ENCODE peak calls at places on chromosomes 4 and X, in six cellular contexts. X is breast epithelium, P is heart right ventricle, K is kidney epithelial cell, B is astrocyte of the spinal cord, D is ascending aorta. Y is an unnamed sample.

GRCh38 chr4:85734446-85734845 is 259.5 kb downstream of the ARHGAP24 start:
- DNase-seq in X (no peak), P (no peak), K (no peak), B (no peak), D (no peak), Y (no peak)

GRCh38 chrX:44474410-44474809 is 68.2 kb downstream of the FUNDC1 start:
- DNase-seq in X (no peak), P (no peak), K (no peak), B (no peak), D (no peak), Y (no peak)

GRCh38 chr4:152870605-152871004 is 65.5 kb upstream of the FHDC1 start:
- DNase-seq in X (no peak), P (no peak), K (no peak), B (no peak), D (no peak), Y (no peak)

GRCh38 chrX:129654652-129655546 is at the start of gene APLN:
- DNase-seq in X (no peak), P (peak), K (no peak), B (peak), D (no peak), Y (no peak)

GRCh38 chr4:89136525-89136924 is 25.2 kb downstream of the TIGD2 start:
- DNase-seq in X (no peak), P (no peak), K (no peak), B (no peak), D (no peak), Y (no peak)

GRCh38 chr4:104166749-104167148 is 327.9 kb downstream of the CXXC4 start:
- DNase-seq in X (no peak), P (no peak), K (no peak), B (no peak), D (no peak), Y (no peak)

GRCh38 chr4:71828450-71828849 is 44.6 kb upstream of the GC start:
- DNase-seq in X (no peak), P (no peak), K (no peak), B (no peak), D (no peak), Y (no peak)

GRCh38 chrX:140509468-140510305 is 4.8 kb upstream of the SOX3 start:
- DNase-seq in X (no peak), P (no peak), K (no peak), B (no peak), D (no peak), Y (no peak)

GRCh38 chr4:105153749-105154148 is 7.1 kb downstream of the TET2 start:
- DNase-seq in X (no peak), P (no peak), K (no peak), B (no peak), D (no peak), Y (no peak)

GRCh38 chr4:185305979-185306442 is 89.7 kb downstream of the LRP2BP start:
- DNase-seq in X (no peak), P (no peak), K (peak), B (peak), D (no peak), Y (peak)

GRCh38 chr4:15479913-15480185 is 10.2 kb downstream of the CC2D2A start:
- DNase-seq in X (no peak), P (no peak), K (no peak), B (peak), D (no peak), Y (no peak)

GRCh38 chr4:186081202-186081807 is 12.3 kb downstream of the TLR3 start:
- DNase-seq in X (no peak), P (no peak), K (no peak), B (no peak), D (no peak), Y (no peak)

GRCh38 chr4:1501754-1502500 is 95.7 kb upstream of the NKX1-1 start:
- DNase-seq in X (no peak), P (no peak), K (no peak), B (no peak), D (no peak), Y (no peak)

GRCh38 chrX:134173541-134174272 is 63.3 kb upstream of the CCDC160 start:
- DNase-seq in X (no peak), P (no peak), K (no peak), B (no peak), D (no peak), Y (no peak)
- H3K4me3 ChIP-seq in X (peak), P (peak), K (no peak), B (no peak), D (peak), Y (no peak)

GRCh38 chr4:83353516-83353915 is 18.9 kb upstream of the HPSE start:
- DNase-seq in X (no peak), P (no peak), K (no peak), B (no peak), D (no peak), Y (no peak)

GRCh38 chr4:83361416-83362196 is 27.0 kb upstream of the HPSE start:
- DNase-seq in X (no peak), P (no peak), K (no peak), B (no peak), D (no peak), Y (no peak)

GRCh38 chr4:83358410-83358809 is 23.8 kb upstream of the HPSE start:
- DNase-seq in X (no peak), P (no peak), K (peak), B (peak), D (no peak), Y (peak)

GRCh38 chr4:83360018-83360417 is 25.4 kb upstream of the HPSE start:
- DNase-seq in X (no peak), P (no peak), K (no peak), B (no peak), D (no peak), Y (no peak)

DNA sequence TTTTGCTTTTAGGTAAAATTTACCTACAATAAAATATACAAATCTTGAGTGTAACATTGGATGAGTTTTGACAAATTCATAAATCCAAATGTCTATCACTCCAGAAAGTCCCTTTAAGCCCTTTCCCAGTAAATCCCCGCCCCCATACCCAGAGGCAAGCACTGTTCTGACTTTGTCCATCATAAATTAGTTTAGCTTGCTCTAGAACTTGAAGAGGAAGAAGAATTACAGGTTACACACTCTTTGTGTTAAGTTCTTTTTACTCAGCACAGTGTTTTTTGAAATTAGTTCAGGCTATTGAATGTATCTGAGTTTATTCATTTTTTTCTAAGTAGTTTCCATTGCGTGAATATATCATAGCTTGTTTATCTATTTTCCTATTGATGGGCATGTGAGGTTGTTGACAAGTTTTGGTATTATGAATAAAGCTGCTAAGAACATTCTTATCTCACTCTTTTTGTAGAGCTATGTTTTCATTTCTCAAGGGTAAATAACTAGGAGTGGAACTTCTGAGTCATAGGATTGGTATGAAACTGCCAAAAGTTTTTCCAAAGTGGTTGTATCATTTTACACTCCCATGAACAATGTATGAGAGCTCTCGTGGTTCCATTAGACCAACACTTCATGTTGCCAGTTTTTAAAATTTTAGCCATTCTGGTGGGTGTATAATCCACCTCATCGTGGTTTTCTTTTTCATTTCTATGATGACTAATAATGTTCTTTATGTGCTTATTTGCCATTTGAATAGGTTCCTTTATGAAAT is 22.4 kb upstream of the HPSE start:
- DNase-seq in X (no peak), P (no peak), K (peak), B (peak), D (no peak), Y (peak)
- TF ChIP-seq CTCF in X (no peak), P (no peak), K (no peak), B (no peak), D (no peak), Y (no peak)

DNA sequence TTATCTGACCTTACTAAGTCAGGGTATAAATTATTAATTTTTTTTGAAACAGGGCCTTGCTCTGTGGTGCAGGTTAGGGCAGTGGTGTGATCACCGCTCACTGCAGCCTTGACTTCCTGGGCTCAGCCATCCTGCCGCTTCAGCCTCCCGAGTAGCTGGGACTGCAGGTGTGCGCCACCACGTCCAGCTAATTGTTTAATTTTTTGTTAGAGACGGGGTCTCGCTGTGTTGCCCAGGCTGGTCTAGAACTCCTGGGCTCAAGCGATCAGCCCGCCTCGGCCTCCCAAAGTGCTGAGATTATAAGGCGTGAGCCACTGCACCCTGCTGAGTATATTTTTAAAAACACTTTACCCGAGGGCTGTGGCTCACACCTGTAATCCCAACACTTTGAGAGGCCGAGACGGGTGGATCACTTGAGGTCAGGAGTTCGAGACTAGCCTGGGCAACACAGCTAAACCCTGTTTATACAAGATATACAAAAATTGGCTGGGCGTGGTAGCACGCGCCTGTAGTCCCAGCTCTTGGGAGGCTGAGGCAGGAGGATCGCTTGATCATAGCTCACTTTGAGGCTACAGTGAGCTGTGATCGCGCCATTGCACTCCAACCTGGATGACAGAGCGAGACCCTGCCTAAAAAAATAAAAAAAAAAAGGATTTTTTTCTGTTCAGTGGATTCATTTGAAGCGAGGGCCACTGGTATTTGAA is 721 bp upstream of the TBC1D25 start:
- DNase-seq in X (no peak), P (no peak), K (no peak), B (no peak), D (no peak), Y (no peak)
- H3K4me3 ChIP-seq in X (peak), P (peak), K (peak), B (peak), D (no peak), Y (peak)

GRCh38 chrX:54785901-54786300 is 12.2 kb downstream of the ITIH6 start:
- DNase-seq in X (no peak), P (no peak), K (no peak), B (no peak), D (no peak), Y (no peak)
- TF ChIP-seq CTCF in X (no peak), P (peak), K (no peak), B (no peak), D (no peak), Y (peak)

GRCh38 chrX:41491267-41492004 is 44.3 kb downstream of the NYX start:
- DNase-seq in X (no peak), P (no peak), K (peak), B (peak), D (no peak), Y (peak)
- H3K4me3 ChIP-seq in X (no peak), P (no peak), K (no peak), B (no peak), D (no peak), Y (no peak)

Y was measured in HFF-Myc.